ENCODE peak calls at places on chromosomes 4 and X, in six cellular contexts. O, D, R, Y, F and M are unnamed samples.

GRCh38 chr4:3655485-3656429 is 110.4 kb upstream of the ADRA2C start:
- DNase-seq in D (no peak), O (no peak), F (no peak), R (no peak), Y (peak; percentile 93), M (no peak)

GRCh38 chr4:15438939-15439524 is 11.2 kb downstream of the C1QTNF7 start:
- DNase-seq in Y (no peak), F (peak; percentile 36), D (no peak), R (peak; percentile 67), O (no peak), M (no peak)

GRCh38 chrX:17635231-17635630 is 102.1 kb upstream of the SCML1 start:
- DNase-seq in F (peak; percentile 57), O (no peak), D (no peak), R (peak; percentile 31), Y (peak; percentile 23), M (peak; percentile 97)

GRCh38 chrX:110915579-110915978 is 120.0 kb upstream of the CHRDL1 start:
- DNase-seq in F (no peak), R (no peak), D (no peak), O (no peak), Y (no peak), M (no peak)

GRCh38 chr4:38753021-38753806 is 29.6 kb downstream of the TLR10 start:
- DNase-seq in Y (peak; percentile 14), R (peak; percentile 99), O (no peak), F (peak; percentile 99), D (peak; percentile 18), M (peak; percentile 99)

GRCh38 chr4:145920205-145920604 is 18.4 kb downstream of the ZNF827 start:
- DNase-seq in D (no peak), R (peak; percentile 97), O (no peak), Y (no peak), F (peak; percentile 94), M (no peak)

GRCh38 chrX:48467331-48467761 is 2.7 kb downstream of the SLC38A5 start:
- DNase-seq in O (no peak), D (no peak), Y (no peak), F (peak; percentile 70), R (no peak), M (no peak)

GRCh38 chrX:154477891-154478477 is 1.1 kb downstream of the LAGE3 start:
- DNase-seq in R (no peak), D (no peak), O (no peak), Y (no peak), F (no peak), M (no peak)

GRCh38 chr4:77021614-77022089 is 54.1 kb downstream of the CCNI start:
- DNase-seq in R (peak; percentile 96), O (no peak), D (no peak), F (peak; percentile 86), Y (no peak), M (peak; percentile 56)

GRCh38 chr4:128333309-128334006 is 45.8 kb upstream of the PGRMC2 start:
- DNase-seq in R (no peak), D (no peak), Y (no peak), O (no peak), F (no peak), M (no peak)

GRCh38 chr4:111562811-111563210 is 582.4 kb upstream of the FAM241A start:
- DNase-seq in F (no peak), R (peak; percentile 24), O (no peak), D (no peak), Y (no peak), M (no peak)

GRCh38 chrX:21973321-21974010 is 33.0 kb downstream of the SMS start:
- DNase-seq in R (no peak), Y (no peak), D (no peak), F (no peak), O (no peak), M (peak; percentile 64)

GRCh38 chrX:38578152-38578551 is 16.8 kb downstream of the TSPAN7 start:
- DNase-seq in R (no peak), F (no peak), Y (peak; percentile 7), D (no peak), O (no peak), M (peak; percentile 6)

GRCh38 chr4:37441231-37442061 is 196.9 kb downstream of the NWD2 start:
- DNase-seq in R (no peak), F (no peak), D (no peak), O (no peak), Y (no peak), M (peak; percentile 45)

GRCh38 chr4:139934786-139935330 is 219.1 kb downstream of the MAML3 start:
- DNase-seq in R (no peak), Y (no peak), F (no peak), D (no peak), O (no peak), M (no peak)

GRCh38 chr4:126916626-126917140 is 716.1 kb upstream of the INTU start:
- DNase-seq in D (no peak), Y (no peak), R (peak; percentile 77), F (peak; percentile 95), O (no peak), M (no peak)

GRCh38 chrX:154059729-154060245 is 37.7 kb downstream of the MECP2 start:
- DNase-seq in O (no peak), F (no peak), R (no peak), D (no peak), Y (no peak), M (no peak)

GRCh38 chrX:82676386-82676785 is 831.7 kb upstream of the POU3F4 start:
- DNase-seq in Y (no peak), R (peak; percentile 7), F (peak; percentile 9), O (no peak), D (no peak), M (no peak)

GRCh38 chr4:102529977-102530376 is 28.8 kb downstream of the NFKB1 start:
- DNase-seq in Y (no peak), R (no peak), F (no peak), D (no peak), O (no peak), M (no peak)

GRCh38 chrX:7083468-7084396 is 63.8 kb upstream of the STS start:
- DNase-seq in Y (no peak), D (no peak), F (peak; percentile 83), O (peak; percentile 41), R (peak; percentile 98), M (peak; percentile 16)

GRCh38 chr4:112766422-112766821 is 129.5 kb downstream of the LARP7 start:
- DNase-seq in O (no peak), Y (no peak), R (peak; percentile 44), F (peak; percentile 55), D (peak; percentile 7), M (peak; percentile 40)

GRCh38 chr4:47704693-47705325 is 133.1 kb downstream of the CORIN start:
- DNase-seq in F (peak; percentile 51), D (peak; percentile 9), R (peak; percentile 36), O (no peak), Y (peak; percentile 46), M (peak; percentile 57)

GRCh38 chr4:85126991-85127591 is 160.6 kb upstream of the WDFY3 start:
- DNase-seq in F (no peak), O (no peak), Y (no peak), R (no peak), D (no peak), M (no peak)

GRCh38 chrX:30302957-30303356 is 6.2 kb downstream of the NR0B1 start:
- DNase-seq in R (peak; percentile 16), Y (no peak), F (peak; percentile 37), D (peak; percentile 17), O (no peak), M (peak; percentile 17)

GRCh38 chrX:41131766-41132165 is 46.5 kb downstream of the USP9X start:
- DNase-seq in D (no peak), R (no peak), Y (no peak), F (no peak), O (no peak), M (no peak)

GRCh38 chr4:167629272-167629671 is 395.0 kb upstream of the SPOCK3 start:
- DNase-seq in R (no peak), F (no peak), D (no peak), Y (no peak), O (no peak), M (no peak)

GRCh38 chr4:176001171-176002006 is 64.3 kb upstream of the WDR17 start:
- DNase-seq in R (peak; percentile 21), D (peak; percentile 75), Y (no peak), O (no peak), F (peak; percentile 34), M (peak; percentile 78)

GRCh38 chr4:153387981-153388380 is 43.5 kb downstream of the MND1 start:
- DNase-seq in R (no peak), O (no peak), Y (no peak), F (no peak), D (no peak), M (no peak)

GRCh38 chrX:39652336-39652735 is 445.4 kb downstream of the BCOR start:
- DNase-seq in F (peak; percentile 11), R (no peak), D (no peak), Y (no peak), O (peak; percentile 19), M (peak; percentile 81)

GRCh38 chr4:8526363-8526855 is 53.8 kb upstream of the GPR78 start:
- DNase-seq in Y (no peak), D (no peak), F (no peak), R (no peak), O (no peak), M (no peak)

GRCh38 chrX:107716045-107716684 is 59.4 kb downstream of the TSC22D3 start:
- DNase-seq in O (peak; percentile 37), D (no peak), R (no peak), Y (peak; percentile 13), F (no peak), M (peak; percentile 77)

GRCh38 chr4:184282251-184282713 is 64.6 kb upstream of the ENPP6 start:
- DNase-seq in O (peak; percentile 37), R (no peak), Y (no peak), D (peak; percentile 11), F (no peak), M (no peak)

GRCh38 chr4:156293657-156294297 is 340.1 kb upstream of the CTSO start:
- DNase-seq in Y (no peak), R (peak; percentile 96), D (no peak), O (no peak), F (peak; percentile 87), M (no peak)

GRCh38 chr4:1310031-1310795 is 20.5 kb downstream of the MAEA start:
- DNase-seq in O (no peak), D (no peak), R (peak; percentile 45), F (no peak), Y (no peak), M (no peak)

GRCh38 chr4:159719531-159719930 is 616.7 kb downstream of the RAPGEF2 start:
- DNase-seq in F (no peak), Y (no peak), D (no peak), R (no peak), O (no peak), M (no peak)

GRCh38 chr4:22554670-22555069 is 38.8 kb upstream of the ADGRA3 start:
- DNase-seq in F (no peak), D (no peak), O (no peak), R (no peak), Y (no peak), M (no peak)

GRCh38 chr4:152100378-152101201 is 339.8 kb upstream of the GATB start:
- DNase-seq in F (no peak), Y (no peak), D (peak; percentile 50), R (no peak), O (peak; percentile 91), M (no peak)

GRCh38 chr4:112266823-112267222 is 18.9 kb downstream of the TIFA start:
- DNase-seq in D (no peak), F (peak; percentile 62), Y (no peak), O (no peak), R (peak; percentile 56), M (no peak)

GRCh38 chr4:74284074-74284473 is 24.2 kb upstream of the EPGN start:
- DNase-seq in D (no peak), R (peak; percentile 72), Y (no peak), F (peak; percentile 33), O (no peak), M (no peak)